ENCODE peak calls at places on chromosomes 3 and 15, in six cellular contexts. K, I, P, L, H and X are unnamed samples.
A peak's percentile ranks its signal among the peaks of the same experiment; 100 is the strongest.

GRCh38 chr3:66121288-66121687 is 82.6 kb upstream of the MAGI1 start:
- DNase-seq in L (no peak), I (no peak), H (no peak), P (no peak), K (no peak), X (no peak)

GRCh38 chr3:134496481-134497071 is 10.7 kb downstream of the CEP63 start:
- DNase-seq in H (no peak), K (no peak), I (no peak), L (peak; percentile 53), P (no peak), X (no peak)

GRCh38 chr3:128316456-128316855 is 150.2 kb downstream of the DNAJB8 start:
- DNase-seq in K (peak; percentile 50), P (no peak), L (no peak), I (peak; percentile 17), H (peak; percentile 14), X (no peak)

GRCh38 chr3:25047058-25047457 is 381.0 kb upstream of the RARB start:
- DNase-seq in I (no peak), L (no peak), P (no peak), H (no peak), K (no peak), X (no peak)

GRCh38 chr3:15148614-15149013 is 49.7 kb upstream of the RBSN start:
- DNase-seq in I (no peak), H (no peak), K (no peak), L (peak; percentile 39), P (no peak), X (no peak)

GRCh38 chr3:42117175-42118008 is 26.2 kb downstream of the TRAK1 start:
- DNase-seq in K (no peak), L (peak; percentile 8), I (no peak), P (peak; percentile 53), H (peak; percentile 41), X (no peak)

GRCh38 chr15:98760975-98761374 is 112.6 kb downstream of the IGF1R start:
- DNase-seq in P (no peak), K (no peak), H (no peak), I (no peak), L (no peak), X (no peak)

GRCh38 chr3:187107989-187108388 is 31.3 kb downstream of the RPL39L start:
- DNase-seq in L (no peak), K (no peak), H (no peak), I (no peak), P (no peak), X (no peak)

GRCh38 chr15:83858820-83859505 is 205.0 kb downstream of the ADAMTSL3 start:
- DNase-seq in P (no peak), L (no peak), K (no peak), I (no peak), H (no peak), X (no peak)

GRCh38 chr3:129942296-129942695 is 32.2 kb upstream of the TRH start:
- DNase-seq in H (peak; percentile 75), L (peak; percentile 85), K (peak; percentile 6), P (peak; percentile 44), I (no peak), X (no peak)

GRCh38 chr3:195069501-195070251 is 201.3 kb downstream of the XXYLT1 start:
- DNase-seq in K (no peak), I (no peak), P (no peak), H (no peak), L (no peak), X (peak; percentile 52)

GRCh38 chr15:47711654-47712053 is 5.7 kb upstream of the SEMA6D start:
- DNase-seq in H (peak; percentile 11), K (no peak), P (no peak), L (peak; percentile 56), I (no peak), X (no peak)

GRCh38 chr3:34352932-34353331 is 554.5 kb downstream of the PDCD6IP start:
- DNase-seq in I (no peak), P (no peak), H (no peak), K (no peak), L (no peak), X (no peak)

GRCh38 chr3:183966361-183966791 is 51.3 kb downstream of the ABCC5 start:
- DNase-seq in I (no peak), K (no peak), P (no peak), H (no peak), L (no peak), X (no peak)

GRCh38 chr15:77028451-77029165 is 33.7 kb downstream of the PSTPIP1 start:
- DNase-seq in L (no peak), K (no peak), P (no peak), I (no peak), H (no peak), X (peak; percentile 50)

GRCh38 chr15:28955686-28956421 is 70.1 kb downstream of the APBA2 start:
- DNase-seq in P (no peak), I (no peak), H (no peak), L (peak; percentile 61), K (no peak), X (no peak)

GRCh38 chr15:69829974-69830373 is 267.7 kb downstream of the TLE3 start:
- DNase-seq in I (no peak), H (no peak), L (no peak), P (no peak), K (no peak), X (no peak)

GRCh38 chr3:159627229-159627628 is 361.4 kb upstream of the IL12A start:
- DNase-seq in P (no peak), L (peak; percentile 25), I (no peak), H (no peak), K (no peak), X (no peak)

GRCh38 chr3:89173546-89173945 is 66.1 kb downstream of the EPHA3 start:
- DNase-seq in L (no peak), H (no peak), P (no peak), K (no peak), I (no peak), X (no peak)